ENCODE peak calls at places on chromosomes 11 and 22, in eight cellular contexts. B is left lung, V is IMR-90, X is Karpas-422, J is H9, A is stomach, S is esophagus squamous epithelium, T is heart left ventricle. C is an unnamed sample.

GRCh38 chr11:45024846-45025623 is 74.4 kb upstream of the TP53I11 start:
- DNase-seq in S (no peak), J (no peak), T (no peak), A (no peak), B (no peak), X (no peak), V (no peak), C (no peak)

GRCh38 chr22:37162221-37163095 is 12.7 kb upstream of the IL2RB start:
- DNase-seq in J (no peak), X (no peak), A (no peak), T (peak), S (no peak), V (no peak), B (peak), C (no peak)

GRCh38 chr11:74321487-74322188 is 10.2 kb upstream of the P4HA3 start:
- DNase-seq in A (no peak), B (no peak), X (peak), T (no peak), V (peak), J (no peak), S (no peak), C (no peak)

GRCh38 chr22:26894766-26895485 is 237.5 kb downstream of the MIAT start:
- DNase-seq in V (peak), T (no peak), X (peak), S (no peak), J (no peak), B (no peak), A (no peak), C (no peak)

GRCh38 chr11:65492637-65493366 is 6.0 kb upstream of the MALAT1 start:
- DNase-seq in T (peak), X (no peak), B (peak), S (no peak), V (peak), J (no peak), A (peak), C (peak)

GRCh38 chr22:37225481-37225880 is 13.2 kb upstream of the SSTR3 start:
- DNase-seq in J (no peak), X (peak), B (peak), T (peak), S (no peak), A (no peak), V (no peak), C (no peak)

GRCh38 chr11:133519560-133519959 is 12.7 kb downstream of the OPCML start:
- DNase-seq in T (no peak), V (no peak), B (no peak), A (no peak), J (no peak), S (no peak), X (no peak), C (no peak)

GRCh38 chr11:120004723-120005122 is 133.2 kb downstream of the TRIM29 start:
- DNase-seq in A (no peak), V (no peak), X (no peak), J (no peak), T (no peak), B (no peak), S (no peak), C (no peak)

GRCh38 chr11:2202071-2202899 is 30.7 kb upstream of the TH start:
- DNase-seq in J (no peak), A (peak), S (no peak), V (no peak), T (no peak), X (no peak), B (peak), C (no peak)

GRCh38 chr11:116357769-116358544 is 414.8 kb downstream of the BUD13 start:
- DNase-seq in S (no peak), X (no peak), T (no peak), A (no peak), V (no peak), B (peak), J (peak), C (peak)

GRCh38 chr22:41535244-41535643 is 9.0 kb downstream of the POLR3H start:
- DNase-seq in V (no peak), X (no peak), J (peak), A (no peak), S (no peak), B (no peak), T (no peak), C (no peak)

GRCh38 chr11:4539603-4540219 is 5.3 kb upstream of the OR52M1 start:
- DNase-seq in A (peak), J (peak), T (no peak), B (peak), V (peak), X (peak), S (no peak), C (no peak)

GRCh38 chr11:134397304-134398078 is 14.6 kb downstream of the B3GAT1 start:
- DNase-seq in B (no peak), T (no peak), S (no peak), A (no peak), J (no peak), V (no peak), X (no peak), C (no peak)

GRCh38 chr11:44398266-44399045 is 88.5 kb upstream of the ALX4 start:
- DNase-seq in V (no peak), J (no peak), S (no peak), B (no peak), T (no peak), X (no peak), A (no peak), C (no peak)

GRCh38 chr11:26992031-26992541 is 1.8 kb upstream of the FIBIN start:
- DNase-seq in S (no peak), B (no peak), T (no peak), X (no peak), A (no peak), V (peak), J (no peak), C (no peak)

GRCh38 chr11:2077061-2077802 is 62.0 kb downstream of the IGF2 start:
- DNase-seq in T (no peak), J (no peak), A (peak), X (no peak), B (peak), V (peak), S (no peak), C (no peak)

GRCh38 chr11:112745958-112746357 is 215.3 kb upstream of the NCAM1 start:
- DNase-seq in X (no peak), J (no peak), V (no peak), T (no peak), B (no peak), A (no peak), S (no peak), C (no peak)

GRCh38 chr11:66328307-66329144 is 7.7 kb downstream of the RIN1 start:
- DNase-seq in S (no peak), J (peak), T (peak), B (peak), V (peak), X (peak), A (peak), C (peak)

GRCh38 chr11:81967242-81967641 is 766.4 kb downstream of the FAM181B start:
- DNase-seq in A (no peak), S (no peak), B (no peak), J (no peak), X (no peak), T (no peak), V (no peak), C (no peak)

GRCh38 chr11:65643971-65644370 is 6.1 kb downstream of the SIPA1 start:
- DNase-seq in S (no peak), X (no peak), B (no peak), T (no peak), J (peak), A (no peak), V (no peak), C (no peak)

GRCh38 chr11:11363674-11364073 is 10.6 kb upstream of the CSNK2A3 start:
- DNase-seq in S (no peak), A (no peak), J (no peak), T (no peak), B (no peak), X (no peak), V (no peak), C (no peak)

GRCh38 chr11:10095412-10096207 is 198.4 kb downstream of the SBF2 start:
- DNase-seq in V (no peak), A (no peak), T (no peak), S (no peak), X (no peak), J (no peak), B (no peak), C (no peak)
- H3K27ac ChIP-seq in V (no peak), A (no peak), T (no peak), S (no peak), X (no peak), J (no peak), B (no peak), C (no peak)

DNA sequence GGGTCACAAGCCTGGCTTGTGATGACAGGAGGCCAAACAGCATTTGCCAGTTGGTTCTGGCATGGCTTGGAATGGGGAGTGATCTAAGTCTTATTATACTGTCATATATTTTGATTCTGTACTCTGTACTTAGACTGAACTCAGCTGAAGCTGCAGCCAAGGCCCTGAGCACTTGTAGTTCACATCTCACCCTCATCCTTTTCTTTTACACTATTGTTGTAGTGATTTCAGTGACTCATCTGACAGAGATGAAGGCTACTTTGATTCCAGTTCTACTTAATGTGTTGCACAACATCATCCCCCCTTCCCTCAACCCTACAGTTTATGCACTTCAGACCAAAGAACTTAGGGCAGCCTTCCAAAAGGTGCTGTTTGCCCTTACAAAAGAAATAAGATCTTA is 843 bp downstream of the OR56B1 start:
- DNase-seq in A (no peak), J (no peak), V (peak), X (no peak), T (no peak), S (no peak), B (no peak), C (no peak)
- H3K27ac ChIP-seq in A (no peak), J (no peak), V (no peak), X (no peak), T (no peak), S (no peak), B (no peak), C (no peak)

GRCh38 chr22:40404251-40405177 is 34.1 kb downstream of the SGSM3 start:
- DNase-seq in A (no peak), B (no peak), T (no peak), X (peak), S (no peak), J (no peak), V (no peak), C (no peak)

GRCh38 chr22:40407021-40407761 is 36.8 kb downstream of the SGSM3 start:
- DNase-seq in A (no peak), J (no peak), T (no peak), V (no peak), S (no peak), X (no peak), B (no peak), C (peak)

GRCh38 chr22:40406063-40406890 is 35.9 kb downstream of the SGSM3 start:
- DNase-seq in B (no peak), A (no peak), T (no peak), V (no peak), S (no peak), J (no peak), X (no peak), C (no peak)

GRCh38 chr22:40403651-40404050 is 33.3 kb downstream of the SGSM3 start:
- DNase-seq in V (no peak), J (no peak), S (no peak), X (no peak), T (no peak), A (no peak), B (peak), C (no peak)

DNA sequence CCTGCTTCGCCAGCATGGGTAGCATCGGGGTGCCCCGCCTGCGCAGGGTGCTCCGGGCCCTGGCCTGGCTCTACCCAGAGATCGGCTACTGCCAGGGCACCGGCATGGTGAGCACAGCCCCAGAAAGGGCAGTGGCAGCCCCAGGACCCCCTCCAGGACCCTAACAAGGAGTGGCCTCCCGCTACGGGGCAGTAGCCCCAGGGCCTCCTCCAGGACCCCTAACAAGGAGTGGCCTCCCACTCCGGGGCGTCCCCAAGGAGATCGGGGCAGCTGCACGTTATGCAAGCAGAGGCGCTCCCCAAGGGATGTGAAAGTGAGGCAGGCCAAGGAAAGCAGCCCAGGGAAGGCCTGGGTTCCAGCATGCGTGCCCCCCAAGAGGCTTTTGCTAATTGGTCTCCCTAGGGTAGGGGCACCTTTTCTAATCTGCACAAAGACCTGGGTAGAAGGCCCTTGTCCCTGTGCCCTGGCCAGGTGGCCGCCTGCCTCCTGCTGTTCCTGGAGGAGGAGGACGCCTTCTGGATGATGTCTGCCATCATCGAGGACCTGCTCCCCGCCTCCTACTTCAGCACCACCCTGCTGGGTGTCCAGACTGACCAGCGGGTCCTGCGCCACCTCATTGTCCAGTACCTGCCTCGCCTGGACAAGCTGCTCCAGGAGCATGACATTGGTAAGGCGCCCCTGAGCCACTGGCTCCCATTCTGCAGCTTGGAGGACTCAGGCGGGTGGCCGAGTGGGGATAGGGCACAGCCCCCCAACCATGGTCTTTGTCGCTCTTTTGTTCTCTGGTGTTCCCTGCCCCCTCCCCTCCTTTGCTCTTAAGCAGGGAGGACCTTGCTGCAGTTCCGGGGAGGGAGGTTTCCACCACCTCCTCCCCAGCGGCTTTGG is 35.0 kb downstream of the SGSM3 start:
- DNase-seq in V (no peak), B (peak), X (peak), T (no peak), S (no peak), A (no peak), J (no peak), C (no peak)
- H3K27ac ChIP-seq in V (no peak), B (no peak), X (peak), T (no peak), S (no peak), A (no peak), J (no peak), C (no peak)

GRCh38 chr22:24200616-24201212 is 19.4 kb downstream of the SUSD2 start:
- DNase-seq in A (peak), V (peak), X (no peak), S (no peak), B (no peak), J (no peak), T (no peak), C (no peak)
- H3K27ac ChIP-seq in A (no peak), V (no peak), X (no peak), S (no peak), B (no peak), J (no peak), T (no peak), C (no peak)

C was measured in aorta.